ENCODE peak calls at places on chromosomes 7 and 10, in nine cellular contexts. B, S, W, G, I, K, Z, J and Y are unnamed samples.

GRCh38 chr7:22730921-22731654 is 4.1 kb downstream of the IL6 start:
- DNase-seq in B (peak), S (no peak), I (no peak), Z (peak), W (no peak), G (no peak), J (no peak), K (no peak), Y (peak)

GRCh38 chr10:99595770-99596465 is 24.3 kb downstream of the SLC25A28 start:
- DNase-seq in J (no peak), I (no peak), G (no peak), B (peak), S (no peak), W (no peak), K (no peak), Z (no peak), Y (peak)

GRCh38 chr7:16847381-16847860 is 34.4 kb downstream of the AGR3 start:
- DNase-seq in B (peak), K (no peak), J (no peak), Z (peak), G (no peak), S (peak), W (no peak), I (no peak), Y (peak)

GRCh38 chr7:75590373-75591005 is 98.4 kb downstream of the SPDYE5 start:
- DNase-seq in B (no peak), G (no peak), K (no peak), J (no peak), Z (no peak), I (no peak), S (no peak), W (no peak), Y (no peak)

GRCh38 chr7:104529567-104529966 is 201.2 kb downstream of the LHFPL3 start:
- DNase-seq in W (no peak), K (no peak), G (no peak), S (no peak), Z (no peak), I (no peak), B (no peak), J (no peak), Y (no peak)

GRCh38 chr10:70158113-70158512 is 11.6 kb upstream of the TYSND1 start:
- DNase-seq in S (no peak), B (no peak), I (no peak), J (no peak), W (no peak), Z (no peak), K (no peak), G (no peak), Y (no peak)

GRCh38 chr7:91196058-91196457 is 68.2 kb upstream of the FZD1 start:
- DNase-seq in I (no peak), J (no peak), K (no peak), Z (no peak), B (no peak), G (no peak), S (peak), W (no peak), Y (no peak)

GRCh38 chr10:133388265-133388972 is 5.5 kb upstream of the MTG1 start:
- DNase-seq in S (no peak), K (peak), G (peak), J (no peak), B (peak), W (no peak), I (peak), Z (no peak), Y (no peak)

GRCh38 chr10:29895436-29895835 is 163.9 kb downstream of the JCAD start:
- DNase-seq in I (no peak), J (peak), G (no peak), K (no peak), Z (peak), W (no peak), S (no peak), B (no peak), Y (no peak)

GRCh38 chr7:92790987-92791386 is 45.4 kb downstream of the CDK6 start:
- DNase-seq in S (no peak), I (no peak), G (no peak), Z (peak), B (no peak), J (no peak), K (no peak), W (no peak), Y (no peak)

GRCh38 chr7:147145194-147145593 is 1028.6 kb downstream of the CNTNAP2 start:
- DNase-seq in S (no peak), Z (no peak), J (no peak), W (no peak), I (no peak), B (no peak), K (no peak), G (no peak), Y (no peak)

GRCh38 chr10:49409755-49410154 is 13.9 kb upstream of the DRGX start:
- DNase-seq in W (no peak), I (no peak), J (no peak), B (no peak), S (no peak), G (no peak), Z (no peak), K (no peak), Y (no peak)

GRCh38 chr7:42597296-42597695 is 314.6 kb downstream of the C7orf25 start:
- DNase-seq in I (no peak), J (no peak), Z (no peak), K (no peak), S (no peak), G (no peak), W (no peak), B (no peak), Y (no peak)

GRCh38 chr10:75430000-75430763 is 1.2 kb upstream of the LRMDA start:
- DNase-seq in I (peak), G (no peak), W (no peak), Z (no peak), K (no peak), J (no peak), S (no peak), B (peak), Y (no peak)

GRCh38 chr7:32074787-32075570 is 4.8 kb upstream of the PDE1C start:
- DNase-seq in K (no peak), B (no peak), J (no peak), W (no peak), Z (no peak), I (no peak), S (no peak), G (no peak), Y (no peak)

GRCh38 chr7:138097064-138097741 is 20.9 kb downstream of the AKR1D1 start:
- DNase-seq in J (no peak), B (peak), S (peak), G (no peak), I (peak), Z (no peak), W (no peak), K (no peak), Y (peak)

GRCh38 chr10:65320256-65321026 is 1605.4 kb upstream of the LRRTM3 start:
- DNase-seq in J (no peak), S (no peak), I (no peak), G (no peak), B (no peak), W (no peak), K (no peak), Z (no peak), Y (no peak)

GRCh38 chr7:141975806-141976523 is 2.4 kb upstream of the TAS2R38 start:
- DNase-seq in Z (peak), B (peak), W (peak), K (peak), G (peak), I (peak), S (peak), J (peak), Y (peak)

GRCh38 chr10:16656886-16657285 is 135.2 kb upstream of the C1QL3 start:
- DNase-seq in J (no peak), G (no peak), Z (no peak), B (no peak), W (no peak), I (no peak), S (no peak), K (no peak), Y (no peak)

GRCh38 chr7:156999611-157000046 is 10.8 kb downstream of the MNX1 start:
- DNase-seq in B (no peak), W (peak), Z (no peak), G (peak), J (no peak), S (no peak), K (no peak), I (no peak), Y (no peak)

GRCh38 chr10:97328646-97329453 is 5.7 kb downstream of the FRAT2 start:
- DNase-seq in S (no peak), Z (no peak), W (no peak), I (no peak), J (no peak), B (no peak), G (no peak), K (no peak), Y (no peak)

GRCh38 chr10:48404646-48405045 is 98.2 kb downstream of the MAPK8 start:
- DNase-seq in I (no peak), J (no peak), G (no peak), B (no peak), K (no peak), S (no peak), Z (no peak), W (no peak), Y (no peak)

GRCh38 chr7:20402297-20403230 is 71.9 kb downstream of the ITGB8 start:
- DNase-seq in B (no peak), K (no peak), Z (no peak), S (no peak), G (no peak), J (no peak), I (no peak), W (no peak), Y (no peak)

GRCh38 chr7:29929018-29929807 is 60.4 kb downstream of the SCRN1 start:
- DNase-seq in B (no peak), W (no peak), Z (no peak), K (no peak), J (no peak), S (no peak), I (no peak), G (no peak), Y (no peak)

GRCh38 chr7:158479680-158480025 is 108.0 kb downstream of the PTPRN2 start:
- DNase-seq in I (no peak), G (no peak), W (no peak), B (no peak), K (no peak), J (no peak), S (no peak), Z (no peak), Y (no peak)

GRCh38 chr7:42739591-42739990 is 172.3 kb downstream of the C7orf25 start:
- DNase-seq in J (no peak), I (no peak), G (no peak), W (no peak), Z (no peak), B (no peak), S (no peak), K (no peak), Y (no peak)

GRCh38 chr10:116477989-116478615 is 50.5 kb downstream of the PNLIPRP3 start:
- DNase-seq in S (no peak), I (no peak), Z (no peak), J (no peak), G (no peak), B (no peak), K (no peak), W (no peak), Y (no peak)

GRCh38 chr10:99917963-99918825 is 91.6 kb downstream of the DNMBP start:
- DNase-seq in G (no peak), S (no peak), W (peak), I (no peak), K (no peak), Z (no peak), B (peak), J (peak), Y (no peak)

GRCh38 chr7:527723-528122 is 8.1 kb upstream of the PDGFA start:
- DNase-seq in I (no peak), G (no peak), J (no peak), B (peak), W (no peak), K (no peak), Z (no peak), S (no peak), Y (no peak)

GRCh38 chr7:116899308-116899707 is 36.9 kb downstream of the CAPZA2 start:
- DNase-seq in S (no peak), B (no peak), I (no peak), Z (no peak), K (no peak), J (no peak), W (no peak), G (no peak), Y (no peak)

GRCh38 chr7:51878869-51879268 is 562.3 kb upstream of the COBL start:
- DNase-seq in J (no peak), I (no peak), Z (no peak), K (no peak), W (no peak), G (no peak), S (no peak), B (no peak), Y (no peak)